ENCODE peak calls at places on chromosome 11, in four cellular contexts. One of them, this sample, is unnamed.

GRCh38 chr11:23370580-23371275 is 510.5 kb upstream of the CCDC179 start:
- DNase-seq in tibial nerve: no peak
- DNase-seq in keratinocyte: no peak
- DNase-seq in stomach: no peak
- DNase-seq in this sample: no peak

GRCh38 chr11:102763440-102763839 is 17.0 kb downstream of the MMP10 start:
- DNase-seq in keratinocyte: no peak
- DNase-seq in stomach: no peak
- DNase-seq in tibial nerve: no peak
- DNase-seq in this sample: peak; percentile 4

GRCh38 chr11:116114198-116114651 is 610.0 kb upstream of the CADM1 start:
- DNase-seq in tibial nerve: no peak
- DNase-seq in stomach: no peak
- DNase-seq in keratinocyte: no peak
- DNase-seq in this sample: no peak

GRCh38 chr11:26806209-26806608 is 84.3 kb upstream of the SLC5A12 start:
- DNase-seq in stomach: no peak
- DNase-seq in keratinocyte: no peak
- DNase-seq in tibial nerve: no peak
- DNase-seq in this sample: peak; percentile 48

GRCh38 chr11:93248602-93249001 is 50.8 kb upstream of the SLC36A4 start:
- DNase-seq in stomach: no peak
- DNase-seq in keratinocyte: no peak
- DNase-seq in tibial nerve: no peak
- DNase-seq in this sample: peak; percentile 9

GRCh38 chr11:123166095-123166559 is 28.9 kb downstream of the CLMP start:
- DNase-seq in stomach: no peak
- DNase-seq in tibial nerve: peak; percentile 35
- DNase-seq in keratinocyte: no peak
- DNase-seq in this sample: peak; percentile 43

GRCh38 chr11:107689317-107690202 is 22.3 kb downstream of the SLN start:
- DNase-seq in stomach: peak; percentile 82
- DNase-seq in tibial nerve: peak; percentile 51
- DNase-seq in keratinocyte: no peak
- DNase-seq in this sample: peak; percentile 49

GRCh38 chr11:71444811-71445210 is 3.4 kb downstream of the DHCR7 start:
- DNase-seq in stomach: no peak
- DNase-seq in keratinocyte: no peak
- DNase-seq in tibial nerve: no peak
- DNase-seq in this sample: no peak

GRCh38 chr11:117517097-117517496 is 189.4 kb downstream of the CEP164 start:
- DNase-seq in tibial nerve: no peak
- DNase-seq in stomach: no peak
- DNase-seq in keratinocyte: no peak
- DNase-seq in this sample: no peak

GRCh38 chr11:1640076-1640946 is 10.7 kb downstream of the KRTAP5-5 start:
- DNase-seq in tibial nerve: no peak
- DNase-seq in stomach: peak; percentile 43
- DNase-seq in keratinocyte: no peak
- DNase-seq in this sample: no peak

GRCh38 chr11:14892036-14892556 is at the start of gene CYP2R1:
- DNase-seq in tibial nerve: peak; percentile 85
- DNase-seq in keratinocyte: peak; percentile 68
- DNase-seq in stomach: peak; percentile 97
- DNase-seq in this sample: peak; percentile 93

GRCh38 chr11:133834399-133835257 is 10.7 kb downstream of the SPATA19 start:
- DNase-seq in stomach: no peak
- DNase-seq in keratinocyte: no peak
- DNase-seq in tibial nerve: no peak
- DNase-seq in this sample: no peak

GRCh38 chr11:57648791-57649735 is 649 bp downstream of the YPEL4 start:
- DNase-seq in tibial nerve: no peak
- DNase-seq in stomach: no peak
- DNase-seq in keratinocyte: no peak
- DNase-seq in this sample: no peak

GRCh38 chr11:128290106-128290840 is 297.1 kb downstream of the ETS1 start:
- DNase-seq in tibial nerve: peak; percentile 32
- DNase-seq in keratinocyte: no peak
- DNase-seq in stomach: peak; percentile 61
- DNase-seq in this sample: peak; percentile 85

GRCh38 chr11:35145249-35145648 is 6.3 kb downstream of the CD44 start:
- DNase-seq in tibial nerve: no peak
- DNase-seq in stomach: peak; percentile 50
- DNase-seq in keratinocyte: no peak
- DNase-seq in this sample: no peak

GRCh38 chr11:59822989-59823566 is 12.5 kb upstream of the MRPL16 start:
- DNase-seq in keratinocyte: no peak
- DNase-seq in stomach: peak; percentile 53
- DNase-seq in tibial nerve: no peak
- DNase-seq in this sample: peak; percentile 64

GRCh38 chr11:8608646-8609045 is 14.6 kb upstream of the STK33 start:
- DNase-seq in stomach: no peak
- DNase-seq in tibial nerve: no peak
- DNase-seq in keratinocyte: no peak
- DNase-seq in this sample: peak; percentile 26

GRCh38 chr11:46438211-46438610 is 46.6 kb upstream of the CHRM4 start:
- DNase-seq in tibial nerve: no peak
- DNase-seq in keratinocyte: no peak
- DNase-seq in stomach: no peak
- DNase-seq in this sample: no peak

GRCh38 chr11:110092577-110093406 is at the start of gene ZC3H12C:
- DNase-seq in tibial nerve: peak; percentile 68
- DNase-seq in keratinocyte: no peak
- DNase-seq in stomach: peak; percentile 87
- DNase-seq in this sample: peak; percentile 75

GRCh38 chr11:10646005-10646404 is 47.5 kb downstream of the IRAG1 start:
- DNase-seq in stomach: no peak
- DNase-seq in tibial nerve: no peak
- DNase-seq in keratinocyte: no peak
- DNase-seq in this sample: no peak

GRCh38 chr11:86708671-86709070 is 36.3 kb upstream of the ME3 start:
- DNase-seq in stomach: no peak
- DNase-seq in tibial nerve: no peak
- DNase-seq in keratinocyte: no peak
- DNase-seq in this sample: no peak

GRCh38 chr11:3010521-3011275 is 18.6 kb upstream of the NAP1L4 start:
- DNase-seq in tibial nerve: no peak
- DNase-seq in keratinocyte: no peak
- DNase-seq in stomach: no peak
- DNase-seq in this sample: no peak

GRCh38 chr11:25317221-25317620 is 820.4 kb downstream of the LUZP2 start:
- DNase-seq in tibial nerve: no peak
- DNase-seq in stomach: no peak
- DNase-seq in keratinocyte: peak; percentile 1
- DNase-seq in this sample: no peak

GRCh38 chr11:102172127-102172848 is 62.0 kb downstream of the YAP1 start:
- DNase-seq in keratinocyte: no peak
- DNase-seq in tibial nerve: no peak
- DNase-seq in stomach: no peak
- DNase-seq in this sample: peak; percentile 58

GRCh38 chr11:129853508-129854228 is 38.0 kb downstream of the TMEM45B start:
- DNase-seq in keratinocyte: peak; percentile 64
- DNase-seq in stomach: peak; percentile 89
- DNase-seq in tibial nerve: no peak
- DNase-seq in this sample: no peak

GRCh38 chr11:70481625-70482528 is 83.5 kb downstream of the CTTN start:
- DNase-seq in stomach: peak; percentile 71
- DNase-seq in keratinocyte: no peak
- DNase-seq in tibial nerve: no peak
- DNase-seq in this sample: peak; percentile 65

GRCh38 chr11:86099727-86100320 is 30.9 kb upstream of the PICALM start:
- DNase-seq in stomach: no peak
- DNase-seq in keratinocyte: peak; percentile 73
- DNase-seq in tibial nerve: no peak
- DNase-seq in this sample: no peak

GRCh38 chr11:121482231-121483129 is 29.7 kb upstream of the SORL1-AS1 start:
- DNase-seq in keratinocyte: no peak
- DNase-seq in stomach: no peak
- DNase-seq in tibial nerve: no peak
- DNase-seq in this sample: no peak

GRCh38 chr11:62844154-62844553 is 4.8 kb upstream of the WDR74 start:
- DNase-seq in keratinocyte: no peak
- DNase-seq in tibial nerve: no peak
- DNase-seq in stomach: no peak
- DNase-seq in this sample: no peak

GRCh38 chr11:62193954-62194353 is 3.9 kb downstream of the SCGB1D1 start:
- DNase-seq in stomach: no peak
- DNase-seq in tibial nerve: no peak
- DNase-seq in keratinocyte: no peak
- DNase-seq in this sample: no peak

GRCh38 chr11:12680246-12680939 is 6.2 kb downstream of the TEAD1 start:
- DNase-seq in tibial nerve: peak; percentile 77
- DNase-seq in stomach: peak; percentile 88
- DNase-seq in keratinocyte: no peak
- DNase-seq in this sample: peak; percentile 87

GRCh38 chr11:75383246-75383645 is 16.1 kb upstream of the RPS3 start:
- DNase-seq in tibial nerve: no peak
- DNase-seq in keratinocyte: no peak
- DNase-seq in stomach: no peak
- DNase-seq in this sample: no peak

GRCh38 chr11:64150481-64151239 is 15.3 kb downstream of the MACROD1 start:
- DNase-seq in stomach: peak; percentile 70
- DNase-seq in keratinocyte: no peak
- DNase-seq in tibial nerve: no peak
- DNase-seq in this sample: no peak

GRCh38 chr11:64151337-64151736 is 14.6 kb downstream of the MACROD1 start:
- DNase-seq in tibial nerve: no peak
- DNase-seq in stomach: no peak
- DNase-seq in keratinocyte: no peak
- DNase-seq in this sample: no peak

GRCh38 chr11:64148200-64148916 is 17.6 kb downstream of the MACROD1 start:
- DNase-seq in stomach: peak; percentile 82
- DNase-seq in keratinocyte: peak; percentile 13
- DNase-seq in tibial nerve: peak; percentile 58
- DNase-seq in this sample: peak; percentile 50

GRCh38 chr11:64150051-64150450 is 15.9 kb downstream of the MACROD1 start:
- DNase-seq in stomach: no peak
- DNase-seq in keratinocyte: no peak
- DNase-seq in tibial nerve: no peak
- DNase-seq in this sample: no peak

DNA sequence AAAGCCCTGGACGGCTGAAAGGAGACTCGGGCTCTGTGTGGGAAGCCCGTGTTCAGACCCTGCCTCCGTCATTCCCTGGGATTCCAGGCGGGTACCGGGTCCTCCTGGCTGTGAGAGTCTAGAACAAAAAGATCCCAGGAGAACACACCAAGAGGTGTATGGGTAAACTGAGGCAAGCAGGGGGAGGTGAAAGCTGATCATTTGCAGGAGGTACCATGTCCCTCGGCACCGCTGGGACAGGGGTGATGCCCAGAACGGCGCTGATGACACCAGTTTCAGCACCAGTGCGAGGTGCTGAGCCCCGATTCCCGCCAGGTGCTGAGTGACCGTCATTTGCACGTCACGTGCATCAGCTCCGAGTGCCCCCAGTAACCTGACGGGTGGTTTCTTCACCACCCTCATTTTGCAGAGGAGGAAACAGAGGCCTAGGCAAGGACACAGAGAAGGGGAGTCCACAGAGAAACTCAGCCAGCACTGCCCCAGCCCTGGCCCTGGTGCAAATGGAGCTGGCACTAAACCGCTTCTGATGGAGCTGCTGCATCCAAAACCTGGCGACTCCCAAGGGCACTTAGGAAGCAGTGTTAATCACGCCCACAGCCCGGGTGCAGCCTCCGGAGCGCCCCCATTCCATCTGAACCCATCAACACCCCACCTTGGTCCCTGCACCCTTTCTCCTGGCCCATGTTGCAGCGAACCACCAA is 16.8 kb downstream of the MACROD1 start:
- DNase-seq in stomach: no peak
- DNase-seq in keratinocyte: no peak
- DNase-seq in tibial nerve: no peak
- DNase-seq in this sample: no peak
- TF ChIP-seq CTCF in stomach: no peak
- TF ChIP-seq CTCF in keratinocyte: no peak
- TF ChIP-seq CTCF in tibial nerve: no peak
- TF ChIP-seq CTCF in this sample: peak; percentile 51

GRCh38 chr11:629237-629583 is 2.2 kb upstream of the SCT start:
- DNase-seq in tibial nerve: no peak
- DNase-seq in keratinocyte: no peak
- DNase-seq in stomach: no peak
- DNase-seq in this sample: no peak
- TF ChIP-seq CTCF in tibial nerve: no peak
- TF ChIP-seq CTCF in keratinocyte: no peak
- TF ChIP-seq CTCF in stomach: no peak
- TF ChIP-seq CTCF in this sample: no peak

DNA sequence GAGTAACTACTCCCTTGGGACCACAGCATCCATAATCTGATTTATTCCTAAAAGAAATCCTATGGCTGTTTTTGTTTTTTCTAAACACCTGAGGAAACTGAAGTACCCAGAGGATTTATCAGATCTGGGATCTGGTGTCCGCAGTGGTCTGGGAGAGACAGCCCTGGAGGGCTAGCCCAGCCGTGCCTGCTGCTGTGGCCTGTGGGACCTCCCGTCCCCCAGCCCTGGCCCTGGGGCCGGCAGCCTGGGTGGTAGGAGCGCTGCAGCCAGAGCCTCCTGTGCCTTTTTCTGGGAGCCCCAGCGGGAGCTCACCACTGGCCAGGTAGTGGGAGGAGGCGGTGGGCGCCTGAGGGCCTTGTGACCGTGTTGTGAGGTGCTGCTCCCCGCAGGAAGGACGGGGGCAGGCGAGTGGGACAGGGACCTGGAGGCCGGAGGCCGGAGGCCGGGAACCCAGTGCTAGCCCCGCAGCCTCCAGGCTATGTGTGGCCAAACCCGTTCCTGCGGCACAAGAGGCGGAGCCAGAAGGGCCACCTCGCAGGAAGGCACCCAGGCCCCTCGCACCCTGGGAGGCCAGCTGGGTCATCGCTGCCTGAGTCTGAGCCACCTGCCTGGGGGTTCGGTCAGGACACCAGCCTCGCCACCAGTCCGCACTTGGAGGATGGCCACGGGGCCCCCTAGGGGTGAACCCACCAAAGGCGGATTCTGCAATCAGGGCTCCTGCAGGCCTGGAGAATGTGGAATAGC is 18.2 kb upstream of the C11orf96 start:
- DNase-seq in stomach: no peak
- DNase-seq in keratinocyte: no peak
- DNase-seq in tibial nerve: no peak
- DNase-seq in this sample: no peak
- TF ChIP-seq CTCF in stomach: no peak
- TF ChIP-seq CTCF in keratinocyte: no peak
- TF ChIP-seq CTCF in tibial nerve: no peak
- TF ChIP-seq CTCF in this sample: peak; percentile 59

DNA sequence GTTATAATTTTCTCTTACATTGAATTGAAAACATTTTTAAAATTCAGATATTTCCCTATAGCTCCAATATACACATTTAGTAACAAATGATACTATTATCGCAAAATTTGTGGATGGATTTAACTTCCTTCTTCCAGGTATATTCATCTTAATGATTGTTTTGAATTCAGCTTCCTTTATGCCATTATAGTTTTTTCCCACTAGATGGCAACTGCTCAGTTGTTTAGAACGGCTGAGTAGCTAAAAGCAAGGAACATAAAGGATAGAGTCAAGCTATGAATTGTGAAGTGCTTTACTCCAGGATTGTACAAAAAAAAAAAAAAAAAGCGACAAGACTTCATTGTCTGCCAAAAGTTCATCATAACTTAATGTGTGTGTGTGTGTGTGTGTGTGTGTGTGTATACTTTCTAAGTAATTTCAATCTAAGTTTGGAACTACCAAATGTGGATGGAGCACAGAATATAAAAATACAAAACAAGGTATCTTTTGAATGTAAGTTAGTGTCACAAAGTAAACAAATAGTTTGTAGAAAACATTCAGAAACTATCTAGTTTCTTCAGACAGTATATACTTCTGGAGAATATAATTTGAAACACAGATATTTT is 846.4 kb downstream of the DLG2 start:
- DNase-seq in stomach: no peak
- DNase-seq in tibial nerve: no peak
- DNase-seq in keratinocyte: no peak
- DNase-seq in this sample: peak; percentile 12
- TF ChIP-seq CTCF in stomach: peak; percentile 17
- TF ChIP-seq CTCF in tibial nerve: peak; percentile 38
- TF ChIP-seq CTCF in keratinocyte: peak; percentile 41
- TF ChIP-seq CTCF in this sample: peak; percentile 60

This sample was measured in HFFc6.